ENCODE peak calls at places on chromosomes 5 and 9, in eight cellular contexts. X is H9, P is tibial nerve, H is A549, Z is neural progenitor cell, W is astrocyte, Q is psoas muscle, S is PC-9. G is an unnamed sample.

GRCh38 chr5:133244242-133244641 is 192.4 kb downstream of the HSPA4 start:
- DNase-seq in S (no peak), X (no peak), P (no peak), W (no peak), H (no peak), Q (no peak), Z (no peak), G (no peak)

GRCh38 chr5:133977858-133978257 is 9.4 kb upstream of the C5orf15 start:
- DNase-seq in H (no peak), Q (no peak), S (no peak), X (no peak), Z (no peak), P (no peak), W (peak; percentile 81), G (no peak)

GRCh38 chr5:74200560-74200959 is 440.0 kb downstream of the ENC1 start:
- DNase-seq in W (no peak), S (peak; percentile 65), P (no peak), H (no peak), X (no peak), Q (no peak), Z (no peak), G (no peak)

GRCh38 chr5:88660947-88661869 is 221.8 kb downstream of the MEF2C start:
- DNase-seq in H (peak; percentile 87), Q (peak; percentile 47), X (peak; percentile 99), S (peak; percentile 84), P (no peak), W (peak; percentile 97), Z (peak; percentile 97), G (peak; percentile 96)

GRCh38 chr9:93698140-93698908 is 121.9 kb downstream of the PHF2 start:
- DNase-seq in Z (no peak), Q (no peak), X (peak; percentile 20), W (no peak), S (no peak), H (no peak), P (no peak), G (no peak)

GRCh38 chr5:41794478-41794877 is 75.7 kb downstream of the OXCT1 start:
- DNase-seq in W (peak; percentile 98), S (peak; percentile 66), X (no peak), P (no peak), Q (no peak), Z (no peak), H (peak; percentile 5), G (no peak)

GRCh38 chr5:31442253-31442820 is 89.6 kb downstream of the DROSHA start:
- DNase-seq in W (no peak), Q (no peak), H (no peak), P (no peak), S (no peak), Z (no peak), X (no peak), G (no peak)

GRCh38 chr9:133715866-133716563 is 22.1 kb downstream of the SARDH start:
- DNase-seq in H (no peak), Z (peak; percentile 59), Q (no peak), X (peak; percentile 55), S (no peak), P (no peak), W (peak; percentile 21), G (no peak)

GRCh38 chr5:44603496-44604272 is 205.1 kb upstream of the MRPS30 start:
- DNase-seq in X (peak; percentile 68), S (no peak), Z (peak; percentile 30), W (no peak), P (no peak), Q (no peak), H (no peak), G (no peak)

GRCh38 chr9:12813960-12814876 is 39.4 kb downstream of the LURAP1L start:
- DNase-seq in Q (peak; percentile 42), S (peak; percentile 96), H (peak; percentile 71), P (peak; percentile 65), W (peak; percentile 99), X (no peak), Z (no peak), G (peak; percentile 94)

GRCh38 chr5:12162863-12163262 is 258.6 kb upstream of the CTNND2 start:
- DNase-seq in P (no peak), Q (no peak), W (no peak), Z (no peak), H (no peak), X (no peak), S (no peak), G (no peak)

GRCh38 chr9:95043826-95044225 is 273.7 kb downstream of the FANCC start:
- DNase-seq in X (no peak), P (no peak), H (no peak), Z (no peak), Q (no peak), W (no peak), S (peak; percentile 32), G (no peak)

GRCh38 chr5:80360914-80361444 is 41.2 kb downstream of the SPZ1 start:
- DNase-seq in Z (no peak), H (no peak), W (no peak), X (no peak), P (no peak), S (no peak), Q (no peak), G (no peak)

GRCh38 chr5:127875235-127876021 is 172.2 kb downstream of the CCDC192 start:
- DNase-seq in X (peak; percentile 62), Q (peak; percentile 28), Z (peak; percentile 71), W (peak; percentile 36), S (peak; percentile 84), P (no peak), H (peak; percentile 61), G (peak; percentile 89)

GRCh38 chr5:173954671-173955605 is 34.0 kb upstream of the C5orf47 start:
- DNase-seq in P (no peak), Z (no peak), X (no peak), Q (no peak), H (no peak), S (no peak), W (peak; percentile 82), G (peak; percentile 60)

GRCh38 chr9:129111762-129112151 is 542 bp downstream of the PTPA start:
- DNase-seq in H (peak; percentile 36), Q (no peak), X (peak; percentile 51), W (peak; percentile 38), Z (peak; percentile 62), P (peak; percentile 8), S (no peak), G (no peak)

GRCh38 chr5:135246923-135247795 is 151.9 kb downstream of the MACROH2A1 start:
- DNase-seq in H (peak; percentile 86), X (peak; percentile 43), W (peak; percentile 97), Z (no peak), Q (no peak), P (no peak), S (peak; percentile 90), G (peak; percentile 70)

GRCh38 chr5:173750538-173751265 is 134.3 kb upstream of the BOD1 start:
- DNase-seq in Z (no peak), W (no peak), H (no peak), S (no peak), P (no peak), X (no peak), Q (no peak), G (no peak)

GRCh38 chr9:98054376-98054951 is 2.1 kb upstream of the NANS start:
- DNase-seq in Q (no peak), S (no peak), P (no peak), W (no peak), H (no peak), X (no peak), Z (no peak), G (no peak)

GRCh38 chr5:61330341-61330878 is 1.6 kb upstream of the ZSWIM6 start:
- DNase-seq in P (no peak), W (peak; percentile 71), S (peak; percentile 59), Z (peak; percentile 77), X (peak; percentile 55), H (peak; percentile 59), Q (peak; percentile 24), G (peak; percentile 26)

GRCh38 chr5:61330879-61331406 is 1.1 kb upstream of the ZSWIM6 start:
- DNase-seq in Z (peak; percentile 73), X (peak; percentile 55), P (no peak), Q (peak; percentile 76), H (peak; percentile 70), S (peak; percentile 67), W (peak; percentile 63), G (peak; percentile 73)

GRCh38 chr5:61327761-61328753 is 4.0 kb upstream of the ZSWIM6 start:
- DNase-seq in S (peak; percentile 69), Z (no peak), Q (no peak), H (peak; percentile 56), P (no peak), X (no peak), W (peak; percentile 89), G (no peak)

GRCh38 chr5:61328791-61329617 is 3.1 kb upstream of the ZSWIM6 start:
- DNase-seq in H (no peak), P (no peak), Q (no peak), X (no peak), Z (peak; percentile 25), S (no peak), W (no peak), G (no peak)

GRCh38 chr5:61329729-61330128 is 2.3 kb upstream of the ZSWIM6 start:
- DNase-seq in Z (peak; percentile 49), Q (no peak), W (no peak), P (no peak), H (peak; percentile 21), S (peak; percentile 74), X (no peak), G (no peak)
- H3K27ac ChIP-seq in Z (no peak overlapping the region), Q (no peak overlapping the region), W (peak overlapping the region; percentile 22), P (peak overlapping the region; percentile 93), H (peak overlapping the region; percentile 94), S (peak overlapping the region; percentile 64), X (no peak overlapping the region), G (peak overlapping the region; percentile 91)

GRCh38 chr9:83271665-83272071 is 208.7 kb upstream of the RASEF start:
- DNase-seq in Z (no peak), X (no peak), W (no peak), H (no peak), P (no peak), Q (no peak), S (no peak), G (no peak)
- H3K4me1 ChIP-seq in Z (peaks cover 12% of the 10 kb centered on the region), X (peaks cover 4% of the 10 kb centered on the region), W (peaks cover 8% of the 10 kb centered on the region), H (peaks cover 4% of the 10 kb centered on the region), P (peaks cover 11% of the 10 kb centered on the region), Q (peaks cover 25% of the 10 kb centered on the region), S (peaks cover 5% of the 10 kb centered on the region), G (peaks cover 13% of the 10 kb centered on the region)

GRCh38 chr9:71683598-71684235 is 84.6 kb downstream of the CEMIP2 start:
- DNase-seq in X (peak; percentile 67), H (no peak), S (no peak), W (peak; percentile 82), P (peak; percentile 29), Z (peak; percentile 49), Q (no peak), G (no peak)
- H3K27ac ChIP-seq in X (no peak overlapping the region), H (peak overlapping the region; percentile 93), S (no peak overlapping the region), W (peak overlapping the region; percentile 24), P (no peak overlapping the region), Z (peak overlapping the region; percentile 35), Q (no peak overlapping the region), G (no peak overlapping the region)

GRCh38 chr9:136849038-136849959 is at the start of gene PHPT1:
- DNase-seq in P (peak; percentile 97), H (peak; percentile 99), S (peak; percentile 96), Z (peak; percentile 100), W (peak; percentile 96), Q (peak; percentile 99), X (peak; percentile 99), G (peak; percentile 99)

GRCh38 chr9:136849960-136850865 is 1.0 kb downstream of the PHPT1 start:
- DNase-seq in S (no peak), H (no peak), P (no peak), X (no peak), Q (peak; percentile 36), W (no peak), Z (no peak), G (no peak)

GRCh38 chr9:136847065-136847826 is 2.0 kb upstream of the PHPT1 start:
- DNase-seq in H (peak; percentile 58), P (peak; percentile 31), Z (peak; percentile 86), X (peak; percentile 93), W (peak; percentile 29), Q (peak; percentile 68), S (peak; percentile 69), G (peak; percentile 64)

GRCh38 chr9:136847827-136848392 is 1.3 kb upstream of the PHPT1 start:
- DNase-seq in Q (peak; percentile 90), X (peak; percentile 84), Z (peak; percentile 91), S (peak; percentile 79), H (peak; percentile 79), P (peak; percentile 83), W (peak; percentile 64), G (peak; percentile 86)

GRCh38 chr9:136848393-136849037 is 694 bp upstream of the PHPT1 start:
- DNase-seq in X (no peak), W (no peak), S (no peak), P (no peak), Q (no peak), H (peak; percentile 64), Z (peak; percentile 87), G (no peak)
- H3K4me1 ChIP-seq in X (no peaks in the 10 kb centered on the region), W (peaks cover 9% of the 10 kb centered on the region), S (peaks cover 6% of the 10 kb centered on the region), P (peaks cover 75% of the 10 kb centered on the region), Q (peaks cover 30% of the 10 kb centered on the region), H (peaks cover 23% of the 10 kb centered on the region), Z (peaks cover 5% of the 10 kb centered on the region), G (peaks cover 14% of the 10 kb centered on the region)

G was measured in adrenal gland.